ENCODE peak calls at places on chromosomes 4 and X, in eight cellular contexts. I, V, C, Y, N, A, B and K are unnamed samples.

GRCh38 chrX:103404225-103405008 is 28.1 kb downstream of the BEX3 start:
- DNase-seq in I (peak; percentile 75), V (peak; percentile 68), C (peak; percentile 78), Y (peak; percentile 31), N (no peak), A (peak; percentile 51), B (peak; percentile 2), K (peak; percentile 75)

GRCh38 chr4:45554423-45554822 is 569.4 kb downstream of the GABRG1 start:
- DNase-seq in I (no peak), V (no peak), C (no peak), Y (no peak), N (no peak), A (no peak), B (no peak), K (no peak)

GRCh38 chr4:3305610-3306371 is 13.0 kb downstream of the RGS12 start:
- DNase-seq in I (no peak), V (no peak), C (peak; percentile 76), Y (no peak), N (no peak), A (no peak), B (peak; percentile 35), K (no peak)

GRCh38 chrX:12447448-12448154 is 309.3 kb downstream of the FRMPD4 start:
- DNase-seq in I (peak; percentile 14), V (no peak), C (no peak), Y (no peak), N (no peak), A (no peak), B (no peak), K (no peak)

GRCh38 chr4:7021930-7022658 is 21.1 kb upstream of the TADA2B start:
- DNase-seq in I (peak; percentile 33), V (peak; percentile 9), C (no peak), Y (no peak), N (no peak), A (peak; percentile 69), B (no peak), K (peak; percentile 85)

GRCh38 chr4:145180298-145181090 is at the start of gene OTUD4:
- DNase-seq in I (peak; percentile 75), V (peak; percentile 98), C (peak; percentile 98), Y (peak; percentile 90), N (peak; percentile 95), A (peak; percentile 60), B (peak; percentile 85), K (peak; percentile 71)

GRCh38 chr4:187598246-187598645 is 397.3 kb upstream of the ZFP42 start:
- DNase-seq in I (no peak), V (no peak), C (no peak), Y (no peak), N (no peak), A (no peak), B (no peak), K (no peak)

GRCh38 chrX:2710496-2710895 is 19.4 kb downstream of the CD99 start:
- DNase-seq in I (no peak), V (no peak), C (no peak), Y (no peak), N (no peak), A (peak; percentile 37), B (no peak), K (peak; percentile 66)

GRCh38 chr4:165457793-165458192 is 79.0 kb downstream of the CPE start:
- DNase-seq in I (no peak), V (no peak), C (no peak), Y (no peak), N (no peak), A (no peak), B (no peak), K (no peak)

GRCh38 chrX:16002185-16002584 is 121.2 kb upstream of the GRPR start:
- DNase-seq in I (no peak), V (no peak), C (no peak), Y (no peak), N (no peak), A (no peak), B (no peak), K (no peak)

GRCh38 chr4:304987-305680 is at the start of gene ZNF732:
- DNase-seq in I (no peak), V (no peak), C (peak; percentile 86), Y (peak; percentile 54), N (no peak), A (no peak), B (no peak), K (peak; percentile 60)

GRCh38 chrX:39396358-39396995 is 595.2 kb downstream of the MID1IP1 start:
- DNase-seq in I (no peak), V (no peak), C (no peak), Y (no peak), N (no peak), A (no peak), B (no peak), K (no peak)

GRCh38 chrX:72052415-72053090 is 79.2 kb downstream of the RTL5 start:
- DNase-seq in I (no peak), V (no peak), C (no peak), Y (no peak), N (no peak), A (no peak), B (no peak), K (no peak)

GRCh38 chrX:113741744-113742143 is 842.1 kb upstream of the HTR2C start:
- DNase-seq in I (no peak), V (no peak), C (no peak), Y (no peak), N (no peak), A (no peak), B (no peak), K (peak; percentile 0)

GRCh38 chr4:145012841-145013240 is 85.2 kb downstream of the ANAPC10 start:
- DNase-seq in I (peak; percentile 39), V (no peak), C (no peak), Y (no peak), N (no peak), A (no peak), B (no peak), K (no peak)

GRCh38 chr4:152937535-152938236 is 1.6 kb downstream of the FHDC1 start:
- DNase-seq in I (no peak), V (peak; percentile 76), C (no peak), Y (peak; percentile 61), N (no peak), A (peak; percentile 23), B (no peak), K (no peak)

GRCh38 chr4:83604315-83604714 is 68.4 kb downstream of the GPAT3 start:
- DNase-seq in I (no peak), V (no peak), C (no peak), Y (no peak), N (no peak), A (no peak), B (no peak), K (no peak)

GRCh38 chr4:1082215-1083182 is 30.9 kb downstream of the RNF212 start:
- DNase-seq in I (no peak), V (peak; percentile 61), C (peak; percentile 75), Y (no peak), N (no peak), A (peak; percentile 71), B (no peak), K (peak; percentile 92)

GRCh38 chrX:41730101-41730500 is 6.1 kb downstream of the GPR82 start:
- DNase-seq in I (no peak), V (no peak), C (no peak), Y (no peak), N (no peak), A (no peak), B (no peak), K (no peak)

GRCh38 chrX:27254663-27255062 is 208.5 kb downstream of the PPP4R3C start:
- DNase-seq in I (no peak), V (no peak), C (no peak), Y (no peak), N (no peak), A (no peak), B (no peak), K (no peak)

GRCh38 chr4:41129936-41130440 is 84.4 kb downstream of the APBB2 start:
- DNase-seq in I (no peak), V (no peak), C (no peak), Y (no peak), N (no peak), A (no peak), B (no peak), K (no peak)

GRCh38 chr4:7691992-7692391 is 247.7 kb downstream of the AFAP1 start:
- DNase-seq in I (no peak), V (peak; percentile 57), C (peak; percentile 85), Y (no peak), N (no peak), A (no peak), B (no peak), K (no peak)

GRCh38 chr4:8079031-8079885 is 79.4 kb downstream of the ABLIM2 start:
- DNase-seq in I (no peak), V (peak; percentile 58), C (peak; percentile 92), Y (no peak), N (no peak), A (no peak), B (no peak), K (no peak)